ENCODE peak calls at places on chromosomes 4 and X, in nine cellular contexts. A is sigmoid colon; M is mammary epithelial cell; R is heart right ventricle; O is psoas muscle; W is GM06990; X is uterus; N is CD4-positive, CD25-positive, alpha-beta regulatory T cell; P is CD8-positive, alpha-beta T cell. E is an unnamed sample.

GRCh38 chrX:39439910-39440733 is 638.9 kb downstream of the MID1IP1 start:
- DNase-seq in W (no peak), O (no peak), R (no peak), A (peak; percentile 38), X (no peak), P (no peak), N (peak; percentile 60), M (no peak), E (no peak)

GRCh38 chrX:17814059-17814458 is 47.0 kb downstream of the RAI2 start:
- DNase-seq in W (no peak), R (no peak), P (no peak), O (no peak), M (no peak), X (no peak), N (no peak), A (no peak), E (no peak)

GRCh38 chr4:98919996-98920395 is 8.9 kb downstream of the EIF4E start:
- DNase-seq in M (peak; percentile 19), W (no peak), X (no peak), R (no peak), O (no peak), A (no peak), N (no peak), P (no peak), E (no peak)

GRCh38 chr4:113901994-113902787 is 77.3 kb downstream of the ARSJ start:
- DNase-seq in X (no peak), A (no peak), O (no peak), M (no peak), P (peak; percentile 64), R (no peak), W (no peak), N (peak; percentile 76), E (peak; percentile 92)

GRCh38 chr4:3062466-3062865 is 11.9 kb downstream of the HTT-AS start:
- DNase-seq in X (no peak), W (no peak), N (no peak), P (no peak), M (no peak), R (no peak), O (no peak), A (no peak), E (no peak)

GRCh38 chrX:115960440-115961084 is 210.0 kb upstream of the AGTR2 start:
- DNase-seq in P (no peak), O (no peak), W (no peak), M (peak; percentile 65), R (no peak), X (no peak), A (no peak), N (no peak), E (no peak)

GRCh38 chr4:94459462-94460161 is 7.9 kb downstream of the PDLIM5 start:
- DNase-seq in A (no peak), P (no peak), O (no peak), X (no peak), M (peak; percentile 48), N (no peak), W (no peak), R (no peak), E (no peak)

GRCh38 chr4:184911310-184911709 is 85.5 kb upstream of the ACSL1 start:
- DNase-seq in R (no peak), N (no peak), X (no peak), O (no peak), P (no peak), W (no peak), A (no peak), M (peak; percentile 97), E (no peak)

GRCh38 chr4:98627883-98628282 is 30.5 kb downstream of the TSPAN5 start:
- DNase-seq in O (no peak), R (no peak), M (peak; percentile 31), X (no peak), N (no peak), A (no peak), P (no peak), W (no peak), E (no peak)

GRCh38 chr4:108045687-108046024 is 56.0 kb downstream of the HADH start:
- DNase-seq in X (no peak), M (peak; percentile 9), O (peak; percentile 34), A (no peak), P (no peak), N (no peak), R (peak; percentile 28), W (no peak), E (no peak)

GRCh38 chrX:50691820-50692219 is 122.2 kb downstream of the SHROOM4 start:
- DNase-seq in W (peak; percentile 6), A (no peak), M (peak; percentile 27), N (peak; percentile 59), O (no peak), P (peak; percentile 7), R (no peak), X (no peak), E (peak; percentile 35)

GRCh38 chr4:129532573-129532972 is 436.6 kb downstream of the C4orf33 start:
- DNase-seq in P (no peak), X (no peak), R (no peak), O (no peak), A (no peak), N (peak; percentile 3), W (no peak), M (no peak), E (peak; percentile 45)

GRCh38 chrX:63470506-63470905 is 119.4 kb upstream of the SPIN4 start:
- DNase-seq in O (no peak), M (no peak), W (no peak), N (no peak), X (no peak), A (no peak), P (no peak), R (no peak), E (no peak)

GRCh38 chr4:101958547-101958946 is 168.0 kb downstream of the BANK1 start:
- DNase-seq in N (no peak), O (no peak), P (no peak), A (no peak), X (no peak), R (no peak), W (no peak), M (no peak), E (no peak)

GRCh38 chrX:71301195-71301924 is at the start of gene ITGB1BP2:
- DNase-seq in M (no peak), W (no peak), P (no peak), N (no peak), O (no peak), A (peak; percentile 66), R (peak; percentile 36), X (peak; percentile 44), E (no peak)

GRCh38 chr4:143399113-143399949 is 62.7 kb downstream of the GAB1 start:
- DNase-seq in M (peak; percentile 17), A (no peak), N (peak; percentile 46), P (no peak), W (no peak), O (no peak), R (no peak), X (no peak), E (peak; percentile 33)

DNA sequence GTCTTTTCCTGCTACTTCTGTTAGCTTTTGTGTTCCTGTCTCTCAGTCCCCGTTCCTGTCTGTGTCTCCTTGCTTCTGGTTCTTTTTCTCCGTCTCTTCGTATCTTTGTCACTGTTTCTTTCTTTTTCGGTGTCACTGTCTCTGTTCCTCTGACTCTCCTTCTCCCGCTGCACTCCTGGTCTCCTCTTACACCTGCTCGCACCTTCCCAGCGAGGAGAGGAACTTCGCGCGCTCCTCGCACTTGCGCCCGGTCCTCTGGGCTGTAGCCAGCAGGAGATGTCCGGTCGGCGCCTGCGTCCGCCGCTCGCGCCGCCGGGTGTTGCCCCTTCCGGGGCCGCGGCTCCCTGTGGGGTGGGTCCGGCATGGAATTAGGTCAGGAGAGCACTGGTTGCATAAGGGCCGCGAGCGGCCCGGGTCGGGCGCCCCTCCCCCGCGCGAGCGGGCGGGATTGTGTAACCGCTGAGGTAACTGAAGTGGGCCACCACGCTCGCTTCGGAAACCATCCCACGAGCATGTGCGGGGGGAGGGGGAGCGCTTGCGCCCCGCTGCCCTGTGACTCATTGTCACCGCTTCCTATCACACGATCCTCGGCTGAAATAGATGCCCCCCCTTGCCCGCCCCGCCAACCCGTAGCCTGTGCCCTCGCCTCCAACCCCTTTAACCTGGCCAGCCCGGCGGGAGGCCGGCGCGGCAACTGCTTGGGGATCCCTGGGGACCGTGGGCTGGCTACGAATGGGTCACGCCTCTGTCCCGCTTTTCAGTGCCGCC is 1.6 kb downstream of the LONRF3 start:
- DNase-seq in P (peak; percentile 72), W (peak; percentile 25), X (peak; percentile 77), N (peak; percentile 60), R (peak; percentile 58), M (no peak), A (peak; percentile 93), O (peak; percentile 88), E (no peak)
- H3K4me3 ChIP-seq in P (peak overlapping the region; percentile 72), W (peak overlapping the region; percentile 4), X (peak overlapping the region; percentile 57), N (peak overlapping the region; percentile 82), R (peak overlapping the region; percentile 46), M (peak overlapping the region; percentile 33), A (peak overlapping the region; percentile 63), O (peak overlapping the region; percentile 85), E (no peak overlapping the region)

GRCh38 chr4:140644470-140645185 is 75.9 kb upstream of the UCP1 start:
- DNase-seq in X (no peak), R (no peak), P (no peak), W (no peak), A (no peak), O (no peak), N (no peak), M (no peak), E (no peak)
- H3K4me3 ChIP-seq in X (no peak overlapping the region), R (no peak overlapping the region), P (no peak overlapping the region), W (no peak overlapping the region), A (no peak overlapping the region), O (no peak overlapping the region), N (no peak overlapping the region), M (no peak overlapping the region), E (no peak overlapping the region)

GRCh38 chr4:15777697-15778096 is 431 bp upstream of the CD38 start:
- DNase-seq in O (no peak), M (no peak), X (no peak), A (no peak), R (no peak), P (no peak), W (no peak), N (no peak), E (no peak)

GRCh38 chr4:15778742-15779231 is 659 bp downstream of the CD38 start:
- DNase-seq in N (peak; percentile 80), M (no peak), W (peak; percentile 80), O (peak; percentile 62), X (no peak), P (peak; percentile 36), R (peak; percentile 18), A (peak; percentile 66), E (no peak)

GRCh38 chr4:15776871-15777648 is 1.1 kb upstream of the CD38 start:
- DNase-seq in R (peak; percentile 29), N (no peak), P (no peak), O (no peak), X (no peak), A (no peak), W (no peak), M (no peak), E (no peak)

GRCh38 chr4:15779336-15779735 is 1.2 kb downstream of the CD38 start:
- DNase-seq in P (no peak), A (peak; percentile 71), N (no peak), X (peak; percentile 31), R (peak; percentile 58), M (peak; percentile 62), O (peak; percentile 43), W (no peak), E (no peak)

GRCh38 chr4:15778191-15778741 is at the start of gene CD38:
- DNase-seq in R (peak; percentile 15), W (peak; percentile 76), M (no peak), O (peak; percentile 33), N (peak; percentile 71), P (peak; percentile 24), X (no peak), A (peak; percentile 69), E (peak; percentile 56)
- H3K4me3 ChIP-seq in R (peak within 1 kb of the TSS; percentile 63), W (peak within 1 kb of the TSS; percentile 71), M (peak within 1 kb of the TSS; percentile 36), O (peak within 1 kb of the TSS; percentile 73), N (peak within 1 kb of the TSS; percentile 85), P (peak within 1 kb of the TSS; percentile 74), X (peak within 1 kb of the TSS; percentile 43), A (peak within 1 kb of the TSS; percentile 55), E (peak within 1 kb of the TSS; percentile 68)

GRCh38 chr4:76607266-76607799 is 172.3 kb downstream of the SHROOM3 start:
- DNase-seq in A (no peak), P (no peak), X (no peak), M (no peak), W (peak; percentile 45), R (no peak), O (no peak), N (no peak), E (no peak)
- H3K4me3 ChIP-seq in A (no peak overlapping the region), P (no peak overlapping the region), X (no peak overlapping the region), M (no peak overlapping the region), W (no peak overlapping the region), R (no peak overlapping the region), O (no peak overlapping the region), N (no peak overlapping the region), E (no peak overlapping the region)